ENCODE peak calls at places on chromosomes 7 and 10, in eight cellular contexts. L is hippocampal formation; P is ELR; R is MV-4-11; Y is posterior cingulate gyrus; J is HCEC 1CT; F is heart left ventricle; E is effector CD4-positive, alpha-beta T cell. W is an unnamed sample.

GRCh38 chr10:104327745-104328635 is 10.3 kb downstream of the ITPRIP start:
- DNase-seq in L (no peak), P (peak; percentile 94), R (peak; percentile 51), Y (no peak), J (peak; percentile 62), F (peak; percentile 86), E (no peak), W (no peak)

GRCh38 chr7:100407285-100408180 is 21.0 kb downstream of the ZCWPW1 start:
- DNase-seq in L (peak; percentile 21), P (peak; percentile 83), R (peak; percentile 78), Y (no peak), J (peak; percentile 71), F (no peak), E (peak; percentile 29), W (peak; percentile 77)

GRCh38 chr7:80216996-80217842 is 82.6 kb downstream of the GNAI1 start:
- DNase-seq in L (no peak), P (no peak), R (no peak), Y (no peak), J (no peak), F (no peak), E (no peak), W (no peak)

GRCh38 chr10:72886596-72887522 is 6.7 kb upstream of the OIT3 start:
- DNase-seq in L (no peak), P (peak; percentile 25), R (peak; percentile 50), Y (no peak), J (no peak), F (no peak), E (no peak), W (no peak)

GRCh38 chr7:2018786-2019692 is 213.7 kb downstream of the MAD1L1 start:
- DNase-seq in L (no peak), P (peak; percentile 81), R (peak; percentile 94), Y (peak; percentile 93), J (peak; percentile 11), F (peak; percentile 59), E (no peak), W (peak; percentile 88)

GRCh38 chr7:45000096-45001032 is at the start of gene CCM2:
- DNase-seq in L (no peak), P (peak; percentile 75), R (peak; percentile 24), Y (no peak), J (peak; percentile 58), F (peak; percentile 76), E (no peak), W (no peak)

GRCh38 chr7:145156834-145157233 is 321.0 kb upstream of the TPK1 start:
- DNase-seq in L (no peak), P (no peak), R (no peak), Y (no peak), J (no peak), F (no peak), E (no peak), W (no peak)

GRCh38 chr10:97928897-97929296 is 79.3 kb downstream of the GOLGA7B start:
- DNase-seq in L (no peak), P (no peak), R (no peak), Y (no peak), J (no peak), F (no peak), E (no peak), W (no peak)

GRCh38 chr7:42237891-42238531 is 1.0 kb upstream of the GLI3 start:
- DNase-seq in L (peak; percentile 5), P (peak; percentile 83), R (no peak), Y (peak; percentile 81), J (peak; percentile 64), F (peak; percentile 76), E (no peak), W (no peak)

GRCh38 chr10:125263551-125263950 is 103.2 kb upstream of the CTBP2 start:
- DNase-seq in L (no peak), P (peak; percentile 87), R (no peak), Y (no peak), J (no peak), F (no peak), E (no peak), W (no peak)

GRCh38 chr10:122859527-122859926 is 13.9 kb upstream of the CUZD1 start:
- DNase-seq in L (no peak), P (no peak), R (no peak), Y (no peak), J (no peak), F (no peak), E (no peak), W (no peak)

GRCh38 chr10:96089116-96089515 is 41.0 kb upstream of the ZNF518A start:
- DNase-seq in L (no peak), P (no peak), R (no peak), Y (no peak), J (no peak), F (no peak), E (no peak), W (no peak)

GRCh38 chr10:119209050-119209735 is 1.8 kb downstream of the GRK5 start:
- DNase-seq in L (peak; percentile 65), P (peak; percentile 77), R (peak; percentile 21), Y (no peak), J (peak; percentile 50), F (peak; percentile 69), E (peak; percentile 54), W (peak; percentile 30)

GRCh38 chr10:88899886-88900285 is 19.8 kb downstream of the STAMBPL1 start:
- DNase-seq in L (no peak), P (no peak), R (no peak), Y (no peak), J (no peak), F (no peak), E (no peak), W (no peak)

GRCh38 chr7:94375713-94376112 is 19.0 kb upstream of the COL1A2 start:
- DNase-seq in L (no peak), P (peak; percentile 93), R (no peak), Y (no peak), J (peak; percentile 98), F (peak; percentile 35), E (no peak), W (no peak)

GRCh38 chr10:29353291-29353690 is 64.4 kb downstream of the LYZL1 start:
- DNase-seq in L (no peak), P (no peak), R (no peak), Y (no peak), J (no peak), F (no peak), E (no peak), W (no peak)

GRCh38 chr10:21475393-21475792 is 50.1 kb downstream of the SKIDA1 start:
- DNase-seq in L (no peak), P (no peak), R (no peak), Y (no peak), J (no peak), F (no peak), E (no peak), W (no peak)

GRCh38 chr7:159075563-159076238 is 69.0 kb downstream of the VIPR2 start:
- DNase-seq in L (no peak), P (no peak), R (no peak), Y (peak; percentile 67), J (no peak), F (no peak), E (no peak), W (no peak)

GRCh38 chr7:33649476-33650441 is 255.6 kb upstream of the BMPER start:
- DNase-seq in L (no peak), P (peak; percentile 89), R (no peak), Y (no peak), J (peak; percentile 15), F (no peak), E (no peak), W (no peak)

GRCh38 chr7:101506531-101506930 is 122.6 kb downstream of the MYL10 start:
- DNase-seq in L (no peak), P (no peak), R (no peak), Y (no peak), J (no peak), F (no peak), E (no peak), W (no peak)

GRCh38 chr10:103021897-103022286 is 103.8 kb downstream of the CNNM2 start:
- DNase-seq in L (no peak), P (no peak), R (peak; percentile 4), Y (no peak), J (peak; percentile 75), F (no peak), E (no peak), W (no peak)

GRCh38 chr10:97109562-97109961 is 76.2 kb downstream of the SLIT1 start:
- DNase-seq in L (no peak), P (no peak), R (no peak), Y (peak; percentile 92), J (no peak), F (no peak), E (no peak), W (no peak)

GRCh38 chr7:139118234-139118802 is 8.8 kb upstream of the ZC3HAV1 start:
- DNase-seq in L (no peak), P (peak; percentile 83), R (peak; percentile 54), Y (no peak), J (peak; percentile 80), F (no peak), E (no peak), W (peak; percentile 18)

GRCh38 chr7:78063758-78064157 is 265.2 kb downstream of the PHTF2 start:
- DNase-seq in L (no peak), P (no peak), R (no peak), Y (no peak), J (peak; percentile 44), F (no peak), E (no peak), W (no peak)

GRCh38 chr10:43396928-43397624 is 11.9 kb downstream of the HNRNPF start:
- DNase-seq in L (peak; percentile 46), P (peak; percentile 95), R (peak; percentile 88), Y (peak; percentile 97), J (peak; percentile 85), F (peak; percentile 92), E (peak; percentile 65), W (peak; percentile 88)

GRCh38 chr7:2175514-2175913 is 57.2 kb downstream of the MAD1L1 start:
- DNase-seq in L (no peak), P (peak; percentile 96), R (no peak), Y (no peak), J (peak; percentile 98), F (peak; percentile 59), E (no peak), W (no peak)

GRCh38 chr7:107865956-107866775 is 24.8 kb upstream of the DLD start:
- DNase-seq in L (no peak), P (peak; percentile 57), R (no peak), Y (no peak), J (peak; percentile 41), F (no peak), E (no peak), W (no peak)

GRCh38 chr10:15267496-15267895 is 99.0 kb upstream of the NMT2 start:
- DNase-seq in L (no peak), P (peak; percentile 10), R (no peak), Y (no peak), J (no peak), F (no peak), E (no peak), W (no peak)

GRCh38 chr7:1535695-1536094 is 5.2 kb downstream of the MAFK start:
- DNase-seq in L (no peak), P (no peak), R (peak; percentile 45), Y (peak; percentile 80), J (no peak), F (no peak), E (no peak), W (no peak)

GRCh38 chr7:157399086-157399687 is 62.4 kb downstream of the DNAJB6 start:
- DNase-seq in L (no peak), P (no peak), R (no peak), Y (no peak), J (no peak), F (peak; percentile 22), E (no peak), W (no peak)

GRCh38 chr7:17009007-17009719 is 127.4 kb upstream of the AGR3 start:
- DNase-seq in L (no peak), P (peak; percentile 63), R (peak; percentile 68), Y (no peak), J (peak; percentile 44), F (no peak), E (no peak), W (peak; percentile 46)

GRCh38 chr7:74623135-74623534 is 34.4 kb upstream of the GTF2I start:
- DNase-seq in L (no peak), P (no peak), R (no peak), Y (no peak), J (no peak), F (no peak), E (no peak), W (no peak)

W was measured in AML-193.